ENCODE peak calls at places on chromosomes 7 and 10, in four cellular contexts. W, I, F and Y are unnamed samples.

GRCh38 chr10:42630537-42631134 is 7.7 kb downstream of the ZNF33B start:
- DNase-seq in I (no peak), F (peak), W (no peak), Y (no peak)

GRCh38 chr7:119842337-119842736 is 430.6 kb upstream of the KCND2 start:
- DNase-seq in F (no peak), I (no peak), W (no peak), Y (no peak)

GRCh38 chr7:17680026-17680425 is 260.3 kb downstream of the SNX13 start:
- DNase-seq in I (no peak), W (no peak), F (peak), Y (no peak)

GRCh38 chr10:78341953-78342614 is 308.4 kb downstream of the RPS24 start:
- DNase-seq in F (no peak), I (no peak), W (no peak), Y (no peak)

GRCh38 chr7:157318015-157318706 is 18.6 kb upstream of the DNAJB6 start:
- DNase-seq in F (no peak), I (no peak), W (peak), Y (no peak)

GRCh38 chr7:114944742-114945625 is 23.1 kb downstream of the MDFIC start:
- DNase-seq in I (peak), W (no peak), F (peak), Y (no peak)

GRCh38 chr7:154953006-154953684 is 49.8 kb downstream of the PAXIP1 start:
- DNase-seq in I (peak), F (peak), W (peak), Y (peak)

GRCh38 chr10:47159361-47160228 is 140.4 kb upstream of the GDF10 start:
- DNase-seq in F (no peak), W (no peak), I (no peak), Y (no peak)

GRCh38 chr7:158955146-158955870 is 99.0 kb downstream of the DYNC2I1 start:
- DNase-seq in W (no peak), I (no peak), F (peak), Y (no peak)

GRCh38 chr10:16626697-16627096 is 105.0 kb upstream of the C1QL3 start:
- DNase-seq in I (no peak), W (no peak), F (peak), Y (no peak)

GRCh38 chr7:21538936-21539335 is 3.9 kb upstream of the DNAH11 start:
- DNase-seq in F (no peak), I (no peak), W (no peak), Y (no peak)

GRCh38 chr10:97059006-97059871 is 126.5 kb downstream of the SLIT1 start:
- DNase-seq in I (no peak), F (no peak), W (no peak), Y (no peak)

GRCh38 chr10:70617798-70618568 is 15.4 kb upstream of the PRF1 start:
- DNase-seq in F (peak), I (no peak), W (no peak), Y (no peak)

GRCh38 chr7:124712017-124712416 is 53.6 kb downstream of the GPR37 start:
- DNase-seq in I (no peak), F (peak), W (no peak), Y (no peak)

GRCh38 chr7:35465791-35466336 is 212.0 kb upstream of the TBX20 start:
- DNase-seq in F (no peak), W (no peak), I (peak), Y (no peak)